ENCODE peak calls at places on chromosomes 7 and 10, in ten cellular contexts. M is ACHN; W is Kasumi-1; H is naive thymus-derived CD8-positive, alpha-beta T cell; B is effector memory CD4-positive, alpha-beta T cell; Z is WTC11; V is NCI-H2107; C is GM23338; A is caudate nucleus; J is ecto neural progenitor cell. P is an unnamed sample.
A peak's percentile ranks its signal among the peaks of the same experiment; 100 is the strongest.

GRCh38 chr7:80294321-80294720 is 159.7 kb downstream of the GNAI1 start:
- DNase-seq in M (no peak), W (no peak), H (no peak), B (no peak), Z (no peak), V (no peak), C (no peak), A (no peak), J (no peak), P (no peak)

GRCh38 chr10:80416401-80417098 is 8.2 kb downstream of the PRXL2A start:
- DNase-seq in M (no peak), W (no peak), H (no peak), B (no peak), Z (peak; percentile 22), V (no peak), C (no peak), A (no peak), J (no peak), P (no peak)

GRCh38 chr10:2076528-2076927 is 339.2 kb upstream of the ADARB2 start:
- DNase-seq in M (no peak), W (no peak), H (no peak), B (no peak), Z (peak; percentile 33), V (no peak), C (peak; percentile 18), A (no peak), J (no peak), P (no peak)

GRCh38 chr7:26147030-26147429 is 5.0 kb upstream of the NFE2L3 start:
- DNase-seq in M (no peak), W (no peak), H (no peak), B (no peak), Z (no peak), V (no peak), C (no peak), A (no peak), J (no peak), P (no peak)

GRCh38 chr7:7707756-7708310 is 10.6 kb downstream of the RPA3 start:
- DNase-seq in M (no peak), W (no peak), H (no peak), B (no peak), Z (no peak), V (no peak), C (peak; percentile 42), A (no peak), J (no peak), P (no peak)

GRCh38 chr10:128804411-128804810 is 662.6 kb upstream of the MGMT start:
- DNase-seq in M (no peak), W (no peak), H (no peak), B (no peak), Z (no peak), V (no peak), C (no peak), A (no peak), J (no peak), P (no peak)

GRCh38 chr10:24706479-24707118 is 17.1 kb downstream of the ARHGAP21 start:
- DNase-seq in M (peak; percentile 48), W (peak; percentile 95), H (no peak), B (no peak), Z (no peak), V (no peak), C (no peak), A (no peak), J (no peak), P (no peak)

GRCh38 chr10:19634163-19634562 is 182.1 kb upstream of the PLXDC2 start:
- DNase-seq in M (no peak), W (no peak), H (no peak), B (no peak), Z (no peak), V (no peak), C (no peak), A (no peak), J (no peak), P (no peak)

GRCh38 chr10:103849880-103850571 is 5.3 kb downstream of the SH3PXD2A start:
- DNase-seq in M (peak; percentile 28), W (peak; percentile 56), H (no peak), B (no peak), Z (no peak), V (no peak), C (no peak), A (no peak), J (no peak), P (no peak)

GRCh38 chr10:1211844-1212570 is 155.8 kb downstream of the WDR37 start:
- DNase-seq in M (no peak), W (no peak), H (no peak), B (no peak), Z (no peak), V (no peak), C (no peak), A (no peak), J (no peak), P (no peak)

GRCh38 chr10:69726850-69727249 is 74.9 kb upstream of the COL13A1 start:
- DNase-seq in M (no peak), W (no peak), H (no peak), B (no peak), Z (no peak), V (peak; percentile 10), C (no peak), A (no peak), J (no peak), P (no peak)

GRCh38 chr10:109956454-109957091 is 33.3 kb upstream of the XPNPEP1 start:
- DNase-seq in M (peak; percentile 69), W (peak; percentile 41), H (no peak), B (no peak), Z (peak; percentile 39), V (no peak), C (peak; percentile 88), A (no peak), J (no peak), P (peak; percentile 60)

GRCh38 chr7:151518105-151518780 is 1.5 kb downstream of the RHEB start:
- DNase-seq in M (peak; percentile 78), W (peak; percentile 23), H (peak; percentile 50), B (peak; percentile 33), Z (no peak), V (no peak), C (peak; percentile 44), A (no peak), J (peak; percentile 58), P (no peak)

GRCh38 chr7:53984776-53985175 is 557.4 kb upstream of the VSTM2A start:
- DNase-seq in M (peak; percentile 36), W (no peak), H (no peak), B (no peak), Z (no peak), V (no peak), C (no peak), A (no peak), J (no peak), P (no peak)

GRCh38 chr7:12800501-12800900 is 113.1 kb downstream of the ARL4A start:
- DNase-seq in M (no peak), W (no peak), H (no peak), B (no peak), Z (no peak), V (no peak), C (no peak), A (no peak), J (no peak), P (no peak)

GRCh38 chr7:75967573-75967997 is 26.8 kb downstream of the TMEM120A start:
- DNase-seq in M (no peak), W (peak; percentile 80), H (no peak), B (no peak), Z (no peak), V (no peak), C (no peak), A (no peak), J (peak; percentile 65), P (no peak)

GRCh38 chr10:61971016-61971350 is 69.5 kb downstream of the ARID5B start:
- DNase-seq in M (no peak), W (no peak), H (no peak), B (no peak), Z (no peak), V (no peak), C (no peak), A (no peak), J (no peak), P (no peak)

GRCh38 chr10:99427566-99428150 is 2.8 kb downstream of the GOT1 start:
- DNase-seq in M (no peak), W (no peak), H (no peak), B (no peak), Z (no peak), V (no peak), C (no peak), A (no peak), J (no peak), P (no peak)

GRCh38 chr10:58586282-58586681 is 73.6 kb downstream of the BICC1 start:
- DNase-seq in M (no peak), W (no peak), H (no peak), B (no peak), Z (no peak), V (no peak), C (no peak), A (no peak), J (no peak), P (no peak)

GRCh38 chr10:58435297-58435696 is 50.1 kb downstream of the TFAM start:
- DNase-seq in M (peak; percentile 99), W (peak; percentile 15), H (no peak), B (no peak), Z (no peak), V (no peak), C (peak; percentile 17), A (no peak), J (no peak), P (peak; percentile 88)